ENCODE peak calls at places on chromosome 15, in six cellular contexts. Y is adrenal gland, W is testis, K is choroid plexus epithelial cell, U is left ventricle myocardium inferior, Q is mucosa of descending colon. C is an unnamed sample.

GRCh38 chr15:72785452-72786243 is 2.1 kb upstream of the ADPGK start:
- DNase-seq in U (no peak), Y (no peak), Q (peak; percentile 18), W (peak; percentile 40), K (peak; percentile 84), C (peak; percentile 43)

GRCh38 chr15:68980786-68981185 is 33.7 kb upstream of the NOX5 start:
- DNase-seq in U (no peak), Q (no peak), K (no peak), W (no peak), Y (no peak), C (no peak)

GRCh38 chr15:70627322-70627721 is 136.0 kb downstream of the UACA start:
- DNase-seq in Q (no peak), Y (no peak), K (no peak), W (no peak), U (no peak), C (no peak)

GRCh38 chr15:83653639-83654378 is at the start of gene ADAMTSL3:
- DNase-seq in Q (peak; percentile 66), U (peak; percentile 88), K (peak; percentile 41), Y (peak; percentile 65), W (peak; percentile 68), C (peak; percentile 76)

GRCh38 chr15:57320543-57321220 is 55.6 kb upstream of the CGNL1 start:
- DNase-seq in U (no peak), W (peak; percentile 50), Q (no peak), Y (peak; percentile 49), K (peak; percentile 67), C (no peak)

GRCh38 chr15:69591905-69592508 is 139.4 kb downstream of the RPLP1 start:
- DNase-seq in W (no peak), Y (no peak), Q (peak; percentile 30), K (no peak), U (no peak), C (no peak)

GRCh38 chr15:45393851-45394250 is 15.5 kb upstream of the GATM start:
- DNase-seq in K (peak; percentile 25), W (no peak), Y (no peak), Q (no peak), U (no peak), C (no peak)

GRCh38 chr15:37099321-37100108 is 834 bp downstream of the MEIS2 start:
- DNase-seq in K (peak; percentile 56), Y (peak; percentile 70), Q (no peak), W (peak; percentile 37), U (no peak), C (no peak)

GRCh38 chr15:51132384-51133139 is 37.9 kb upstream of the TNFAIP8L3 start:
- DNase-seq in K (peak; percentile 100), U (no peak), W (peak; percentile 77), Q (peak; percentile 44), Y (peak; percentile 45), C (no peak)

GRCh38 chr15:60701261-60702019 is 222.5 kb upstream of the ICE2 start:
- DNase-seq in U (no peak), K (no peak), Q (no peak), W (no peak), Y (no peak), C (no peak)

GRCh38 chr15:73915085-73915484 is 11.2 kb upstream of the LOXL1 start:
- DNase-seq in Y (no peak), K (no peak), U (no peak), Q (no peak), W (no peak), C (no peak)

GRCh38 chr15:66730168-66731014 is 28.4 kb downstream of the SMAD6 start:
- DNase-seq in Q (no peak), K (no peak), U (no peak), W (no peak), Y (no peak), C (no peak)

GRCh38 chr15:39213385-39213840 is 367.5 kb upstream of the THBS1 start:
- DNase-seq in K (peak; percentile 96), U (peak; percentile 29), Y (peak; percentile 53), W (peak; percentile 66), Q (no peak), C (no peak)

GRCh38 chr15:54250351-54250750 is 272.1 kb downstream of the UNC13C start:
- DNase-seq in K (no peak), Q (no peak), U (no peak), Y (no peak), W (no peak), C (no peak)

GRCh38 chr15:78374436-78375393 is 34.6 kb downstream of the CRABP1 start:
- DNase-seq in Y (no peak), Q (peak; percentile 90), U (no peak), K (no peak), W (no peak), C (no peak)

GRCh38 chr15:39018966-39019365 is 454.4 kb upstream of the RASGRP1 start:
- DNase-seq in Q (no peak), U (no peak), K (peak; percentile 37), W (no peak), Y (no peak), C (no peak)

GRCh38 chr15:27671794-27672438 is 427.2 kb downstream of the OCA2 start:
- DNase-seq in U (no peak), W (no peak), Y (no peak), K (no peak), Q (no peak), C (peak; percentile 48)

GRCh38 chr15:81113204-81113657 is 20.8 kb upstream of the CFAP161 start:
- DNase-seq in K (no peak), Y (no peak), W (no peak), U (no peak), Q (no peak), C (no peak)

GRCh38 chr15:57611938-57612337 is 20.2 kb downstream of the MYZAP start:
- DNase-seq in Q (peak; percentile 78), U (no peak), K (peak; percentile 37), W (peak; percentile 58), Y (peak; percentile 77), C (no peak)

GRCh38 chr15:89360294-89360971 is 25.8 kb upstream of the POLG start:
- DNase-seq in Q (no peak), U (no peak), K (no peak), Y (no peak), W (no peak), C (no peak)

GRCh38 chr15:89361451-89362202 is 27.0 kb upstream of the POLG start:
- DNase-seq in Q (peak; percentile 73), Y (peak; percentile 78), U (peak; percentile 61), K (peak; percentile 65), W (peak; percentile 74), C (peak; percentile 44)

GRCh38 chr15:89358435-89358754 is 23.8 kb upstream of the POLG start:
- DNase-seq in U (no peak), W (no peak), K (no peak), Y (no peak), Q (no peak), C (no peak)

GRCh38 chr15:89358755-89359439 is 24.3 kb upstream of the POLG start:
- DNase-seq in K (peak; percentile 76), W (peak; percentile 82), Y (peak; percentile 62), Q (peak; percentile 81), U (peak; percentile 68), C (peak; percentile 70)

DNA sequence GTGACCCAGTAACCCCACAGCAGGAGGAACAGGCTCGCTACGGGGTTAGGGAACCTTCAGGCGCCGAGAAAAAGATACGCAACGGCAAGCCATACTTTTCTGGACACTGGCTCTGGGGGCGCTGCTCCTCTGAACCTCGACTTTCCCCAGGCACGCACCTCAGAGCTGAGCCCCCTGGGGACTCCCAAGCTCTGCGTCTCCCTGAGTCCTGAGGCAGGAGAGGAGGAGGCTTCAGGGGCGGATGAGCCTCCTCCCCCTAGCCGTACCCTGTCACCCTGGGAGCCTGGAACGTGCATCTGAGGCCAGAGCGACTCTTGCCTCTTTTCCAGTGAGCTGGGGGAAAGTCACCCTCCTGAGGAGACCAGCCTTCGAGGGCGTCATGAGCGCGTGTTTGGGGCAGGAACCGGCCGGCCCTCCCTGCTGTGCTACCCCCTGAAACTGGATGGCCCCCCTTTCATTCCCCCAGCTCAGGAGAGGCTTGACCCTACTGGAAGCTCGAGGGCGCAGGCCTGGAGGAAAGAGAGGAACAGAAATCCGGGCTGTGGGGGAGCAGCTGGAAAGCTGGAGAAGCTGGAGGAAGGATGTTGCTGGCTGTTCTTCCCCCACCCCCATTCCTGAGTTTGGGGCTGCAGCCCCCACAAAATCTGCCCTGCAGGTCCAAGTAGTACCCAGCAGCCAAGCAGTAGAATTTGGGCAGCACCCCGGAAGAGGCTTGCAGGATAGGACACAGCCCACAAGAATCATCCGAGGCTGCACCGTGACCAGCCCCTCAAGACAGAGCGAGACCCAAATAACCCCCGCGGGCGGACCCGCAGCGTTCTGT is 25.1 kb upstream of the POLG start:
- DNase-seq in Y (no peak), K (no peak), U (no peak), Q (no peak), W (no peak), C (no peak)
- H3K4me3 ChIP-seq in Y (no peak overlapping the region), K (no peak overlapping the region), U (peak overlapping the region; percentile 64), Q (no peak overlapping the region), W (peak overlapping the region; percentile 42), C (peak overlapping the region; percentile 54)

GRCh38 chr15:63195257-63196023 is 6.0 kb downstream of the RAB8B start:
- DNase-seq in W (no peak), U (no peak), K (peak; percentile 46), Y (no peak), Q (peak; percentile 20), C (no peak)
- H3K4me3 ChIP-seq in W (no peak overlapping the region), U (no peak overlapping the region), K (no peak overlapping the region), Y (no peak overlapping the region), Q (no peak overlapping the region), C (no peak overlapping the region)

GRCh38 chr15:92914768-92915221 is 14.7 kb downstream of the CHD2 start:
- DNase-seq in Q (no peak), U (no peak), W (no peak), K (no peak), Y (no peak), C (no peak)

GRCh38 chr15:92921215-92922131 is 21.3 kb downstream of the CHD2 start:
- DNase-seq in U (no peak), Y (no peak), K (peak; percentile 58), Q (no peak), W (no peak), C (no peak)

GRCh38 chr15:92915766-92916435 is 15.8 kb downstream of the CHD2 start:
- DNase-seq in Y (peak; percentile 48), U (no peak), Q (no peak), W (no peak), K (no peak), C (no peak)

GRCh38 chr15:92920595-92921169 is 20.6 kb downstream of the CHD2 start:
- DNase-seq in Q (no peak), W (no peak), U (no peak), K (no peak), Y (no peak), C (no peak)

DNA sequence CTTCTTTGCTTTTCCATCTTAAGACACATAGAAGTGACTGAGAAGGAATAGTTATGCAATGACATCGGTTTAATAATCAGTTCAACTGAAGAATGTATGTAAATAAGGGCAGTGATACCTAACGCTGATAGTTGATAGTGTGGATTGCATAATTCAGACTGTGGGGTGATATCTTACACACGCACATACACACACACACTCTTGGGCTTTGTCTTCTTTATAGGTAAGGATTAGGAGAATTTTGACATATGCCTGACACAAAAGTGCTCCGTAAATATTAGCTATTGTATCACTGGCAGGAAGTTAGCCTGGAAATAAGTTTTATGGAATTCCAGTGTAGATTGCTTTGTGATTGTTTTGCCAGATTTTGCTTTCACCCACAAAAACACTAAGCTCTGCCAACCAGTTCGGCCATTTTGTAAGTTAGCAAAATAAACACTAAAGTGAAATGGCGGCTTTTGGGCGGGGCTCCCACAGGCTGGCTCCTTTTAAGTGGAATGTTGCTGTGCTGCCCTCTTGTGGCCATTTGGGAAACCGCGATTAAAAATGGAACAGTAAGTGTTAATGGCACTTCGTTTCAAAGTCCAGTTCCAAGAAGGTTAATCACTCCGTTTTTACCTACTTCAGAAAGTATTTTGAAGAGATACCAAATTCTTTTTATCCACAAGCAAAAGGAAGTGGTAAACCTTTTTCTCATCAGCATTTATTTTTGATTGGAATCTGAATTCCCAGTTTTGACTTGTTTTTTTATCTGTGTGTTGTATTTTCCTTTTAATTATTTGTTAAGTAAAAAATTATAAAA is 17.7 kb downstream of the CHD2 start:
- DNase-seq in K (peak; percentile 94), W (peak; percentile 99), Q (peak; percentile 100), Y (peak; percentile 94), U (peak; percentile 93), C (peak; percentile 82)
- H3K4me3 ChIP-seq in K (no peak overlapping the region), W (no peak overlapping the region), Q (peak overlapping the region; percentile 15), Y (no peak overlapping the region), U (peak overlapping the region; percentile 43), C (peak overlapping the region; percentile 17)

GRCh38 chr15:75648156-75649000 is 666 bp downstream of the SNX33 start:
- DNase-seq in Y (peak; percentile 59), K (peak; percentile 50), Q (peak; percentile 44), U (peak; percentile 50), W (peak; percentile 52), C (no peak)
- H3K4me3 ChIP-seq in Y (peak overlapping the region; percentile 99), K (peak overlapping the region; percentile 89), Q (peak overlapping the region; percentile 50), U (peak overlapping the region; percentile 95), W (peak overlapping the region; percentile 74), C (peak overlapping the region; percentile 75)